ENCODE peak calls at places on chromosomes 3 and 15, in eight cellular contexts. V, Z, S, E, I, X, N and C are unnamed samples.

GRCh38 chr3:117540583-117540982 is 831.0 kb downstream of the TUSC7 start:
- DNase-seq in S (no peak), I (no peak), Z (no peak), E (no peak), N (no peak), X (peak), V (no peak), C (no peak)

GRCh38 chr3:14391033-14391432 is 11.4 kb upstream of the SLC6A6 start:
- DNase-seq in S (peak), E (no peak), N (peak), Z (no peak), I (no peak), X (peak), V (no peak), C (no peak)

GRCh38 chr3:30347679-30348216 is 258.7 kb upstream of the TGFBR2 start:
- DNase-seq in S (no peak), E (no peak), I (peak), V (no peak), N (no peak), Z (peak), X (peak), C (no peak)

GRCh38 chr15:93862791-93863190 is 368.6 kb upstream of the MCTP2 start:
- DNase-seq in N (peak), E (no peak), V (peak), I (no peak), X (no peak), S (no peak), Z (no peak), C (no peak)

GRCh38 chr15:52050416-52050815 is 31.4 kb downstream of the MAPK6 start:
- DNase-seq in X (peak), I (no peak), N (no peak), S (no peak), E (no peak), V (no peak), Z (no peak), C (no peak)

GRCh38 chr3:128616516-128617269 is 33.9 kb downstream of the RPN1 start:
- DNase-seq in N (no peak), Z (no peak), V (no peak), X (no peak), I (no peak), E (no peak), S (no peak), C (no peak)

GRCh38 chr3:23668430-23668904 is 137.3 kb upstream of the UBE2E1 start:
- DNase-seq in X (peak), N (no peak), V (no peak), I (no peak), S (no peak), E (no peak), Z (no peak), C (no peak)

GRCh38 chr15:31262901-31263671 is 63.5 kb upstream of the KLF13 start:
- DNase-seq in V (no peak), S (no peak), I (peak), Z (no peak), E (no peak), N (no peak), X (no peak), C (peak)

GRCh38 chr15:66566963-66567531 is 1.2 kb upstream of the LCTL start:
- DNase-seq in E (peak), S (peak), X (peak), Z (peak), I (peak), V (peak), N (peak), C (peak)

GRCh38 chr3:40366203-40367162 is 20.5 kb upstream of the ENTPD3 start:
- DNase-seq in Z (no peak), N (no peak), X (peak), E (no peak), V (no peak), I (no peak), S (no peak), C (no peak)

GRCh38 chr3:105938101-105938500 is 69.3 kb upstream of the CBLB start:
- DNase-seq in N (no peak), X (no peak), V (peak), I (no peak), S (no peak), E (no peak), Z (no peak), C (no peak)

GRCh38 chr3:57397175-57398026 is 104.9 kb upstream of the ASB14 start:
- DNase-seq in X (peak), Z (peak), I (peak), V (peak), E (peak), S (no peak), N (no peak), C (peak)

GRCh38 chr3:100185847-100186246 is 71.5 kb upstream of the FILIP1L start:
- DNase-seq in I (no peak), Z (no peak), S (no peak), V (no peak), E (no peak), N (no peak), X (no peak), C (no peak)

GRCh38 chr3:141575879-141576743 is 89.3 kb downstream of the RASA2 start:
- DNase-seq in X (no peak), E (peak), Z (no peak), I (no peak), V (no peak), S (no peak), N (no peak), C (no peak)

GRCh38 chr3:128488995-128489859 is 3.8 kb downstream of the GATA2 start:
- DNase-seq in E (peak), N (no peak), V (peak), S (no peak), Z (peak), I (peak), X (no peak), C (no peak)

GRCh38 chr15:49843725-49844124 is 222.9 kb downstream of the DTWD1 start:
- DNase-seq in X (peak), I (no peak), S (no peak), Z (no peak), V (no peak), N (no peak), E (no peak), C (no peak)

GRCh38 chr3:99862208-99862607 is 44.5 kb downstream of the CMSS1 start:
- DNase-seq in N (no peak), I (no peak), S (no peak), Z (no peak), V (no peak), X (peak), E (no peak), C (no peak)

GRCh38 chr15:61034793-61035710 is 194.1 kb downstream of the RORA start:
- DNase-seq in X (no peak), S (no peak), V (no peak), E (no peak), Z (no peak), I (no peak), N (no peak), C (no peak)

GRCh38 chr3:118530350-118530922 is 504.2 kb downstream of the IGSF11 start:
- DNase-seq in X (no peak), E (no peak), V (no peak), Z (no peak), N (no peak), S (no peak), I (no peak), C (no peak)

GRCh38 chr3:51977449-51978142 is 2.7 kb downstream of the ABHD14A start:
- DNase-seq in V (no peak), E (no peak), X (no peak), Z (no peak), S (no peak), I (peak), N (no peak), C (no peak)

GRCh38 chr3:55873523-55874254 is 386.6 kb upstream of the WNT5A start:
- DNase-seq in V (no peak), Z (no peak), N (no peak), S (no peak), I (no peak), E (no peak), X (no peak), C (no peak)

GRCh38 chr15:89851665-89852341 is 37.2 kb upstream of the ANPEP start:
- DNase-seq in E (no peak), I (no peak), N (no peak), Z (no peak), S (no peak), V (no peak), X (peak), C (peak)

GRCh38 chr15:69311319-69311721 is 12.6 kb downstream of the PAQR5 start:
- DNase-seq in N (no peak), X (peak), I (no peak), S (no peak), V (no peak), Z (no peak), E (no peak), C (no peak)

GRCh38 chr3:10337323-10338163 is 16.6 kb upstream of the SEC13 start:
- DNase-seq in Z (no peak), I (no peak), N (no peak), S (no peak), V (no peak), X (no peak), E (peak), C (no peak)

GRCh38 chr3:150146891-150147761 is 176.4 kb upstream of the PFN2 start:
- DNase-seq in Z (peak), V (peak), S (no peak), X (peak), I (no peak), N (no peak), E (no peak), C (no peak)

GRCh38 chr3:40602778-40603385 is 78.1 kb downstream of the ZNF621 start:
- DNase-seq in S (no peak), X (no peak), V (no peak), Z (no peak), E (no peak), I (no peak), N (no peak), C (no peak)